ENCODE peak calls at places on chromosome 20, in four cellular contexts. F is HL-60, D is K562, B is GM12891. U is an unnamed sample.

GRCh38 chr20:18091624-18092023 is 33.9 kb upstream of the OVOL2 start:
- DNase-seq in F (no peak), D (no peak), B (no peak), U (no peak)

GRCh38 chr20:47854687-47855212 is 69.5 kb upstream of the SULF2 start:
- DNase-seq in F (peak), D (peak), B (no peak), U (no peak)

GRCh38 chr20:36607586-36608387 is 2.2 kb downstream of the RAB5IF start:
- DNase-seq in F (no peak), D (no peak), B (no peak), U (no peak)

GRCh38 chr20:60930023-60930790 is 321.9 kb upstream of the CDH4 start:
- DNase-seq in F (no peak), D (no peak), B (no peak), U (no peak)

GRCh38 chr20:51462566-51463276 is 79.8 kb downstream of the NFATC2 start:
- DNase-seq in F (no peak), D (no peak), B (no peak), U (no peak)

GRCh38 chr20:61861054-61861841 is 204.4 kb downstream of the TAF4 start:
- DNase-seq in F (no peak), D (no peak), B (no peak), U (no peak)

GRCh38 chr20:58375796-58376195 is 13.2 kb upstream of the VAPB start:
- DNase-seq in F (no peak), D (no peak), B (no peak), U (no peak)

GRCh38 chr20:21111416-21111815 is 5.3 kb upstream of the LINC00237 start:
- DNase-seq in F (no peak), D (no peak), B (no peak), U (no peak)

GRCh38 chr20:62766071-62766450 is 30.2 kb upstream of the MRGBP start:
- DNase-seq in F (no peak), D (no peak), B (no peak), U (no peak)

GRCh38 chr20:51678041-51678697 is 90.0 kb downstream of the ATP9A start:
- DNase-seq in F (no peak), D (no peak), B (no peak), U (no peak)

GRCh38 chr20:50144362-50144761 is 9.2 kb downstream of the PEDS1 start:
- DNase-seq in F (peak), D (no peak), B (no peak), U (no peak)

GRCh38 chr20:6993016-6993415 is 225.5 kb downstream of the BMP2 start:
- DNase-seq in F (no peak), D (no peak), B (no peak), U (no peak)

GRCh38 chr20:34916774-34917354 is 38.7 kb downstream of the GSS start:
- DNase-seq in F (no peak), D (no peak), B (no peak), U (no peak)

GRCh38 chr20:34923414-34923813 is 32.2 kb downstream of the GSS start:
- DNase-seq in F (no peak), D (no peak), B (no peak), U (no peak)

GRCh38 chr20:34921436-34921835 is 34.2 kb downstream of the GSS start:
- DNase-seq in F (no peak), D (no peak), B (no peak), U (no peak)

GRCh38 chr20:34922654-34923381 is 32.8 kb downstream of the GSS start:
- DNase-seq in F (no peak), D (no peak), B (no peak), U (no peak)

DNA sequence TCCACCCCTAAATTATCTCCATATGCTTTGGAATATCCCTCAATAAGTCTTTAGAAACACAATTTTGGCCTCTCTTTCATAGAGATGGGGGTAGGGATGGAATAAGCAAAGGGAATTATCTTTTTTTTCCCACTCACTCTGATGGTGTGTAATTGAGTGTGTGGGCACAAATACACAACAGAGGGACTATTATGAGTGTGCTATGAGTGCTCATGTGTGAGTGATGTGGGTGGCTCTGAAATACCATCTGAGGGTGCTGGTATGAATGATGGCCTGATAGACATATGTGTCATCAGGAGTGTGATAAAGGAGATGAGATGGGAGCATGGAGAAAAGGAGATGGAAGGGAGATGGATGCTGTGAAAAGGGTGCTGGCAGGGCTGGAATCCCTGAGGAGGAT is 35.6 kb downstream of the GSS start:
- DNase-seq in F (no peak), D (no peak), B (no peak), U (no peak)
- TF ChIP-seq SPI1 in F (no peak), D (no peak), B (no peak), U (no peak)

DNA sequence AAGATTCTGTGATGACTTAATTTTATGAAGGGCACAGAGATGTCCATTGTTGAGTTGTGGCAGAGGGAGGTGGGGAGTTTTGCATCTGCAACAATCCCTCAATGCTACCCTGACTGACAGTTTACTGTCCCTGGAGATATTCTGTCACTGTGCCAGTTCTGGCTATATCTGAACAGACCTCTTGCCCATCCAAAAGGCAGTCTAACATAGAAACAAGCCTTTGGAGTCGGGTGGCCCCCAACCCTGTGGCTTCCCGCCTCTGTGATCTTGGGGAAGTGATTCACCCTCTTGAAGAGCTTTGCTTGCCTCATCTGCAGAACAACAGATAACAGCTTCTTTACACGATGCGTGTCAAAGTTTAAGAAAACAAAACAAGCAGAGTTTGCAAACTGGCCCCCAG is 3.8 kb upstream of the E2F1 start:
- DNase-seq in F (peak), D (peak), B (no peak), U (no peak)
- TF ChIP-seq SPI1 in F (peak), D (peak), B (no peak), U (peak)

DNA sequence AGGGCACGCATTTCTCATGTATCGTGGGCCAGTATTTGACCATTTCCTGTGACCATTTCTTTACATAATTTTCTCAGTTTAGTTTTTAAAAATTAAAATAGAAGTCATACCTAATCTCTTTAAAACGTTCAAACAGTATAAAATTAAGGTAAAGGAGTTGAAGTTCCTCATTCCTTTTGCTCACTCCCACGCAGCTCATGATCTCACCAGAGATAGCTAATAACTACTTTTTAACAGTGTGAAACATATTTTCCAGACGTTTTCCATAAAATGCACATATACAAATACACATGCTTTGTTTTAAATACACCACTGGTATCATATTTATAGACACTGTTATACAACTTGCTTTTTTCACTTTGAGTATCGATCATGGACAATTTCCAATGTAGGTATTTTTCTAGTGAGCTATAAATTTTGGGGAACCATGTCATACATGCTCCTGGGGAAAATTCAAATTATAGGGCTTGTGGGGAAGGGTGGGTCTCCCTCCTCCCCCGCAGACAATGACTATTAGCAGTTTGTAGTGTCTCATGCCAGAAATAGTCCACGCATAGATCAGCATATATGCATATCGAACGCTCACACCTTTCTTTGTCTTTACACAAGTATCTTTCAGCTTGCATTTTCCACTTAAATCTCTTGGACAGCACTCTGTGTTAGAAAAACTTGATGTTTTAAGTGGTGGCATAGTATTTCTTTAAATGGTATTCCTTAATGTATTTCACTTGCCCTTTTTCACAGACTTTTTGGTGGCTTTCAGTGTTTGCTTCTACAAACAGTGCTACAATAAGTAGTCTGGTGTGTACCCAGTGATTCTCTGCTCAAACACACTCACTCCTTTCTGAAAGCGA is 145.5 kb upstream of the ZNF217 start:
- DNase-seq in F (peak), D (peak), B (no peak), U (no peak)
- TF ChIP-seq SPI1 in F (no peak), D (no peak), B (no peak), U (no peak)

DNA sequence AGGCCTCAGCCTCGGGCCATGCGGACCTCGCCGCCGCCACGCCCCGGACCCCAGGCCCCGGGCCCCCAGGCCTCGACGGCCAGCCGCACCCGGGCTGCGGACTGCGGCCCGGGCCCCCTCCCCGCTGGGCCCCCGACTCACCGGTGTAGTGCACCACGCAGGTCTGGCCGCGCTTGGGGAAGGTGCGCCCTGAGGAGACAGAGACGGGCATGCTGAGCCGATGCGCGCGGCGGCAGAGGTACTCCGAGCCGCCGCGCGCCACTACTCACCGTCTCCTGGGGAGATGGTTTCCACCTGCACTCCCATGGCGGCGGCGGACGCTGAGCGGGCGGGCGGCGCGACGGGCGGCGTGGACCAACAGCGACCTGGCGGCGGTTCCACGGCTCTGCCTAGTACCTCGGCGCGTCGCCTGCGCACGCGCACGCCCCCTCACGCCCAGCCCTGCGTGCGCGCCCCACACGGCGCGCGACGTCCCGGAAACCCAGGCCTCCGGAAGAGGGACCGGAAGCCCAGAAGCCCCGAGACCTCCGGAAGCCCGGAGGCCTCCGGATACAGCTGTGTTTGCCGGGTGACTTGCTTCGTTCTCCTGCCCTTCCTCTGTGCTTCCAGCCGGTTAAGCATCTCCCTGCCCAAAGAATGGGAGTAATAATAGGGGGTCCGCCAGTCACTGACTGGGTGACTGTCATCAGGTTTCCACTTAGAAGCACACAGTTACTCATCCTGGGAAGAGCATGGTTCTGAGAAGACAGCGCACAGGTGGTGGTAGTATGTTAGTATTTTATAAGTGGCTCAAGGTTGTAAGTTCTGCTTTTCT is at the start of gene FKBP1A:
- DNase-seq in F (peak), D (peak), B (peak), U (peak)
- TF ChIP-seq SPI1 in F (no peak), D (no peak), B (peak), U (no peak)

GRCh38 chr20:53030061-53030460 is 57.9 kb downstream of the TSHZ2 start:
- DNase-seq in F (no peak), D (no peak), B (no peak), U (no peak)

GRCh38 chr20:53033176-53033575 is 61.0 kb downstream of the TSHZ2 start:
- DNase-seq in F (no peak), D (no peak), B (no peak), U (no peak)

GRCh38 chr20:53024121-53024520 is 52.0 kb downstream of the TSHZ2 start:
- DNase-seq in F (no peak), D (no peak), B (no peak), U (no peak)

GRCh38 chr20:53032021-53033001 is 60.2 kb downstream of the TSHZ2 start:
- DNase-seq in F (no peak), D (no peak), B (no peak), U (no peak)

GRCh38 chr20:53028337-53029007 is 56.3 kb downstream of the TSHZ2 start:
- DNase-seq in F (no peak), D (no peak), B (no peak), U (no peak)
- TF ChIP-seq SPI1 in F (no peak), D (no peak), B (no peak), U (no peak)

GRCh38 chr20:59805786-59806577 is 127.5 kb downstream of the SYCP2 start:
- DNase-seq in F (no peak), D (no peak), B (no peak), U (no peak)
- TF ChIP-seq SPI1 in F (no peak), D (no peak), B (no peak), U (no peak)

GRCh38 chr20:41956316-41957050 is 338.3 kb upstream of the CHD6 start:
- DNase-seq in F (peak), D (peak), B (no peak), U (no peak)
- TF ChIP-seq SPI1 in F (no peak), D (no peak), B (no peak), U (no peak)

GRCh38 chr20:40535816-40536215 is 153.2 kb downstream of the MAFB start:
- DNase-seq in F (no peak), D (no peak), B (no peak), U (no peak)

GRCh38 chr20:40536866-40537265 is 152.2 kb downstream of the MAFB start:
- DNase-seq in F (no peak), D (no peak), B (no peak), U (no peak)

DNA sequence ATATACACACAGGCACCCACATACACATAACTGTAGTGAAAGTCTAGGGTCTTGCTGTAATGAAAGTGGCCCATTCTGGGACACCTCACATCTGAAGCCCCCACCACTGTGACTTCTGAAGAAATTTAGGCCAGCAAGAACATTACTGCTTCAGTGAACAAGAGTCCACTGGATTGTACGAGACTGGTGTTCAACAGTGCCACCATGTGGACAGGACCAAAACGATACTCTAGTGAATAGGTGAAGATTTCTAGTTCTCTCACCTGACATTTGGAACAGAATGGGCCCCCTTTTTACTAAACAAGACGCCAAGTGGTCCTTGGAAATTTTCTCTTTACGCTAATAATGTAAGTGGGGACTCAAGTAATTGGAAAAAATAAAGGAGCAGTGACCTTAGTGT is 156.9 kb downstream of the MAFB start:
- DNase-seq in F (peak), D (peak), B (no peak), U (no peak)
- TF ChIP-seq SPI1 in F (no peak), D (no peak), B (no peak), U (no peak)

GRCh38 chr20:38091447-38092216 is 58.1 kb downstream of the RPRD1B start:
- DNase-seq in F (no peak), D (peak), B (no peak), U (peak)
- TF ChIP-seq SPI1 in F (no peak), D (no peak), B (peak), U (no peak)